ENCODE peak calls at places on chromosomes 13 and 19, in six cellular contexts. One of them, this sample, is unnamed.

GRCh38 chr19:45166723-45167252 is 6.0 kb upstream of the NKPD1 start:
- DNase-seq in NCI-H2081: no peak
- DNase-seq in Calu3: no peak
- DNase-seq in activated T-helper 1 cell treated with anti-CD3 and anti-CD28 coated beads, Interleukin-12 subunit alpha, Interleukin-12 subunit beta, Interleukin-2, Interleukin-4 antibody, amounts not matched to agents 30 ng/mL and 10 ng/mL and 1 ng/mL, durations not matched to agents 14 hours and 24 hours and 36 hours: no peak
- DNase-seq in smooth muscle cell of the brain vasculature: no peak
- DNase-seq in T-helper 1 cell: no peak
- DNase-seq in this sample: no peak

GRCh38 chr19:16673226-16673625 is 12.3 kb downstream of the TMEM38A start:
- DNase-seq in NCI-H2081: no peak
- DNase-seq in Calu3: no peak
- DNase-seq in activated T-helper 1 cell treated with anti-CD3 and anti-CD28 coated beads, Interleukin-12 subunit alpha, Interleukin-12 subunit beta, Interleukin-2, Interleukin-4 antibody, amounts not matched to agents 30 ng/mL and 10 ng/mL and 1 ng/mL, durations not matched to agents 14 hours and 24 hours and 36 hours: no peak
- DNase-seq in smooth muscle cell of the brain vasculature: no peak
- DNase-seq in T-helper 1 cell: no peak
- DNase-seq in this sample: no peak

GRCh38 chr19:16751701-16752100 is 32.1 kb downstream of the NWD1 start:
- DNase-seq in NCI-H2081: no peak
- DNase-seq in Calu3: no peak
- DNase-seq in activated T-helper 1 cell treated with anti-CD3 and anti-CD28 coated beads, Interleukin-12 subunit alpha, Interleukin-12 subunit beta, Interleukin-2, Interleukin-4 antibody, amounts not matched to agents 30 ng/mL and 10 ng/mL and 1 ng/mL, durations not matched to agents 14 hours and 24 hours and 36 hours: no peak
- DNase-seq in smooth muscle cell of the brain vasculature: no peak
- DNase-seq in T-helper 1 cell: no peak
- DNase-seq in this sample: no peak

GRCh38 chr13:52447815-52448552 is 2.5 kb downstream of the VPS36 start:
- DNase-seq in NCI-H2081: no peak
- DNase-seq in Calu3: no peak
- DNase-seq in activated T-helper 1 cell treated with anti-CD3 and anti-CD28 coated beads, Interleukin-12 subunit alpha, Interleukin-12 subunit beta, Interleukin-2, Interleukin-4 antibody, amounts not matched to agents 30 ng/mL and 10 ng/mL and 1 ng/mL, durations not matched to agents 14 hours and 24 hours and 36 hours: no peak
- DNase-seq in smooth muscle cell of the brain vasculature: no peak
- DNase-seq in T-helper 1 cell: no peak
- DNase-seq in this sample: no peak

GRCh38 chr19:18231775-18232174 is 5.5 kb upstream of the PDE4C start:
- DNase-seq in NCI-H2081: no peak
- DNase-seq in Calu3: no peak
- DNase-seq in activated T-helper 1 cell treated with anti-CD3 and anti-CD28 coated beads, Interleukin-12 subunit alpha, Interleukin-12 subunit beta, Interleukin-2, Interleukin-4 antibody, amounts not matched to agents 30 ng/mL and 10 ng/mL and 1 ng/mL, durations not matched to agents 14 hours and 24 hours and 36 hours: no peak
- DNase-seq in smooth muscle cell of the brain vasculature: no peak
- DNase-seq in T-helper 1 cell: no peak
- DNase-seq in this sample: no peak

GRCh38 chr13:88071371-88071770 is 400.2 kb downstream of the SLITRK5 start:
- DNase-seq in NCI-H2081: no peak
- DNase-seq in Calu3: no peak
- DNase-seq in activated T-helper 1 cell treated with anti-CD3 and anti-CD28 coated beads, Interleukin-12 subunit alpha, Interleukin-12 subunit beta, Interleukin-2, Interleukin-4 antibody, amounts not matched to agents 30 ng/mL and 10 ng/mL and 1 ng/mL, durations not matched to agents 14 hours and 24 hours and 36 hours: no peak
- DNase-seq in smooth muscle cell of the brain vasculature: no peak
- DNase-seq in T-helper 1 cell: no peak
- DNase-seq in this sample: no peak

GRCh38 chr19:29084266-29084665 is 128.7 kb downstream of the UQCRFS1 start:
- DNase-seq in NCI-H2081: no peak
- DNase-seq in Calu3: peak
- DNase-seq in activated T-helper 1 cell treated with anti-CD3 and anti-CD28 coated beads, Interleukin-12 subunit alpha, Interleukin-12 subunit beta, Interleukin-2, Interleukin-4 antibody, amounts not matched to agents 30 ng/mL and 10 ng/mL and 1 ng/mL, durations not matched to agents 14 hours and 24 hours and 36 hours: no peak
- DNase-seq in smooth muscle cell of the brain vasculature: no peak
- DNase-seq in T-helper 1 cell: no peak
- DNase-seq in this sample: no peak

GRCh38 chr13:112755331-112755730 is 65.5 kb downstream of the ATP11A start:
- DNase-seq in NCI-H2081: no peak
- DNase-seq in Calu3: no peak
- DNase-seq in activated T-helper 1 cell treated with anti-CD3 and anti-CD28 coated beads, Interleukin-12 subunit alpha, Interleukin-12 subunit beta, Interleukin-2, Interleukin-4 antibody, amounts not matched to agents 30 ng/mL and 10 ng/mL and 1 ng/mL, durations not matched to agents 14 hours and 24 hours and 36 hours: no peak
- DNase-seq in smooth muscle cell of the brain vasculature: no peak
- DNase-seq in T-helper 1 cell: no peak
- DNase-seq in this sample: no peak

GRCh38 chr13:78660130-78660857 is 1.3 kb upstream of the OBI1 start:
- DNase-seq in NCI-H2081: no peak
- DNase-seq in Calu3: no peak
- DNase-seq in activated T-helper 1 cell treated with anti-CD3 and anti-CD28 coated beads, Interleukin-12 subunit alpha, Interleukin-12 subunit beta, Interleukin-2, Interleukin-4 antibody, amounts not matched to agents 30 ng/mL and 10 ng/mL and 1 ng/mL, durations not matched to agents 14 hours and 24 hours and 36 hours: no peak
- DNase-seq in smooth muscle cell of the brain vasculature: no peak
- DNase-seq in T-helper 1 cell: peak
- DNase-seq in this sample: no peak

GRCh38 chr19:42242071-42242511 is 311 bp downstream of the GSK3A start:
- DNase-seq in NCI-H2081: no peak
- DNase-seq in Calu3: peak
- DNase-seq in activated T-helper 1 cell treated with anti-CD3 and anti-CD28 coated beads, Interleukin-12 subunit alpha, Interleukin-12 subunit beta, Interleukin-2, Interleukin-4 antibody, amounts not matched to agents 30 ng/mL and 10 ng/mL and 1 ng/mL, durations not matched to agents 14 hours and 24 hours and 36 hours: no peak
- DNase-seq in smooth muscle cell of the brain vasculature: no peak
- DNase-seq in T-helper 1 cell: no peak
- DNase-seq in this sample: no peak

GRCh38 chr19:30621326-30621920 is 249.2 kb downstream of the ZNF536 start:
- DNase-seq in NCI-H2081: no peak
- DNase-seq in Calu3: no peak
- DNase-seq in activated T-helper 1 cell treated with anti-CD3 and anti-CD28 coated beads, Interleukin-12 subunit alpha, Interleukin-12 subunit beta, Interleukin-2, Interleukin-4 antibody, amounts not matched to agents 30 ng/mL and 10 ng/mL and 1 ng/mL, durations not matched to agents 14 hours and 24 hours and 36 hours: no peak
- DNase-seq in smooth muscle cell of the brain vasculature: no peak
- DNase-seq in T-helper 1 cell: no peak
- DNase-seq in this sample: no peak

GRCh38 chr19:13154241-13154778 is 4.1 kb downstream of the IER2 start:
- DNase-seq in NCI-H2081: peak
- DNase-seq in Calu3: no peak
- DNase-seq in activated T-helper 1 cell treated with anti-CD3 and anti-CD28 coated beads, Interleukin-12 subunit alpha, Interleukin-12 subunit beta, Interleukin-2, Interleukin-4 antibody, amounts not matched to agents 30 ng/mL and 10 ng/mL and 1 ng/mL, durations not matched to agents 14 hours and 24 hours and 36 hours: peak
- DNase-seq in smooth muscle cell of the brain vasculature: no peak
- DNase-seq in T-helper 1 cell: peak
- DNase-seq in this sample: peak

GRCh38 chr19:19059018-19059836 is 4.6 kb upstream of the SLC25A42 start:
- DNase-seq in NCI-H2081: no peak
- DNase-seq in Calu3: no peak
- DNase-seq in activated T-helper 1 cell treated with anti-CD3 and anti-CD28 coated beads, Interleukin-12 subunit alpha, Interleukin-12 subunit beta, Interleukin-2, Interleukin-4 antibody, amounts not matched to agents 30 ng/mL and 10 ng/mL and 1 ng/mL, durations not matched to agents 14 hours and 24 hours and 36 hours: no peak
- DNase-seq in smooth muscle cell of the brain vasculature: no peak
- DNase-seq in T-helper 1 cell: no peak
- DNase-seq in this sample: no peak

GRCh38 chr19:39007096-39007495 is 25.3 kb downstream of the FBXO27 start:
- DNase-seq in NCI-H2081: no peak
- DNase-seq in Calu3: no peak
- DNase-seq in activated T-helper 1 cell treated with anti-CD3 and anti-CD28 coated beads, Interleukin-12 subunit alpha, Interleukin-12 subunit beta, Interleukin-2, Interleukin-4 antibody, amounts not matched to agents 30 ng/mL and 10 ng/mL and 1 ng/mL, durations not matched to agents 14 hours and 24 hours and 36 hours: no peak
- DNase-seq in smooth muscle cell of the brain vasculature: no peak
- DNase-seq in T-helper 1 cell: no peak
- DNase-seq in this sample: no peak

GRCh38 chr19:33267706-33268105 is 34.6 kb downstream of the CEBPA start:
- DNase-seq in NCI-H2081: no peak
- DNase-seq in Calu3: no peak
- DNase-seq in activated T-helper 1 cell treated with anti-CD3 and anti-CD28 coated beads, Interleukin-12 subunit alpha, Interleukin-12 subunit beta, Interleukin-2, Interleukin-4 antibody, amounts not matched to agents 30 ng/mL and 10 ng/mL and 1 ng/mL, durations not matched to agents 14 hours and 24 hours and 36 hours: no peak
- DNase-seq in smooth muscle cell of the brain vasculature: no peak
- DNase-seq in T-helper 1 cell: no peak
- DNase-seq in this sample: no peak

GRCh38 chr13:26721251-26721939 is 39.2 kb downstream of the GPR12 start:
- DNase-seq in NCI-H2081: no peak
- DNase-seq in Calu3: no peak
- DNase-seq in activated T-helper 1 cell treated with anti-CD3 and anti-CD28 coated beads, Interleukin-12 subunit alpha, Interleukin-12 subunit beta, Interleukin-2, Interleukin-4 antibody, amounts not matched to agents 30 ng/mL and 10 ng/mL and 1 ng/mL, durations not matched to agents 14 hours and 24 hours and 36 hours: peak
- DNase-seq in smooth muscle cell of the brain vasculature: no peak
- DNase-seq in T-helper 1 cell: no peak
- DNase-seq in this sample: no peak

GRCh38 chr19:47511681-47512080 is 3.2 kb downstream of the NAPA start:
- DNase-seq in NCI-H2081: no peak
- DNase-seq in Calu3: no peak
- DNase-seq in activated T-helper 1 cell treated with anti-CD3 and anti-CD28 coated beads, Interleukin-12 subunit alpha, Interleukin-12 subunit beta, Interleukin-2, Interleukin-4 antibody, amounts not matched to agents 30 ng/mL and 10 ng/mL and 1 ng/mL, durations not matched to agents 14 hours and 24 hours and 36 hours: no peak
- DNase-seq in smooth muscle cell of the brain vasculature: no peak
- DNase-seq in T-helper 1 cell: no peak
- DNase-seq in this sample: no peak